ENCODE peak calls at places on chromosomes 16 and 17, in four cellular contexts. M is fibroblast of pulmonary artery, I is body of pancreas, T is stomach. W is an unnamed sample.
A peak's percentile ranks its signal among the peaks of the same experiment; 100 is the strongest.

GRCh38 chr17:36008998-36009665 is 7.8 kb upstream of the CCL15 start:
- DNase-seq in M (peak; percentile 33), I (no peak), T (no peak), W (no peak)

GRCh38 chr16:84827131-84827574 is 7.4 kb downstream of the CRISPLD2 start:
- DNase-seq in M (peak; percentile 53), I (no peak), T (no peak), W (peak; percentile 65)

GRCh38 chr17:924711-925480 is 54.7 kb downstream of the NXN start:
- DNase-seq in M (no peak), I (no peak), T (peak; percentile 52), W (no peak)

GRCh38 chr16:28549301-28549899 is 4.3 kb upstream of the SGF29 start:
- DNase-seq in M (peak; percentile 68), I (no peak), T (no peak), W (peak; percentile 47)

GRCh38 chr16:87060026-87060986 is 256.9 kb downstream of the C16orf95 start:
- DNase-seq in M (peak; percentile 71), I (no peak), T (no peak), W (peak; percentile 50)

GRCh38 chr17:44918006-44918405 is 2.7 kb upstream of the GFAP start:
- DNase-seq in M (no peak), I (no peak), T (no peak), W (no peak)

GRCh38 chr17:14448816-14449215 is 147.9 kb downstream of the HS3ST3B1 start:
- DNase-seq in M (no peak), I (no peak), T (no peak), W (no peak)

GRCh38 chr16:74896389-74897370 is 88.2 kb downstream of the WDR59 start:
- DNase-seq in M (peak; percentile 42), I (no peak), T (no peak), W (peak; percentile 58)

GRCh38 chr17:8791910-8792270 is 7.3 kb downstream of the MFSD6L start:
- DNase-seq in M (peak; percentile 52), I (no peak), T (no peak), W (peak; percentile 60)

GRCh38 chr17:8649157-8650118 is 18.9 kb upstream of the MYH10 start:
- DNase-seq in M (peak; percentile 97), I (no peak), T (no peak), W (peak; percentile 99)

GRCh38 chr16:24035127-24035842 is 199.5 kb downstream of the PRKCB start:
- DNase-seq in M (no peak), I (no peak), T (no peak), W (no peak)

GRCh38 chr16:58518083-58518979 is 3.0 kb downstream of the SETD6 start:
- DNase-seq in M (no peak), I (no peak), T (no peak), W (no peak)

GRCh38 chr16:58515871-58516767 is 802 bp downstream of the SETD6 start:
- DNase-seq in M (no peak), I (peak; percentile 76), T (peak; percentile 70), W (no peak)

GRCh38 chr16:58513874-58514273 is 1.4 kb upstream of the SETD6 start:
- DNase-seq in M (no peak), I (no peak), T (no peak), W (no peak)

GRCh38 chr16:58516768-58517107 is 1.4 kb downstream of the SETD6 start:
- DNase-seq in M (no peak), I (no peak), T (no peak), W (no peak)

DNA sequence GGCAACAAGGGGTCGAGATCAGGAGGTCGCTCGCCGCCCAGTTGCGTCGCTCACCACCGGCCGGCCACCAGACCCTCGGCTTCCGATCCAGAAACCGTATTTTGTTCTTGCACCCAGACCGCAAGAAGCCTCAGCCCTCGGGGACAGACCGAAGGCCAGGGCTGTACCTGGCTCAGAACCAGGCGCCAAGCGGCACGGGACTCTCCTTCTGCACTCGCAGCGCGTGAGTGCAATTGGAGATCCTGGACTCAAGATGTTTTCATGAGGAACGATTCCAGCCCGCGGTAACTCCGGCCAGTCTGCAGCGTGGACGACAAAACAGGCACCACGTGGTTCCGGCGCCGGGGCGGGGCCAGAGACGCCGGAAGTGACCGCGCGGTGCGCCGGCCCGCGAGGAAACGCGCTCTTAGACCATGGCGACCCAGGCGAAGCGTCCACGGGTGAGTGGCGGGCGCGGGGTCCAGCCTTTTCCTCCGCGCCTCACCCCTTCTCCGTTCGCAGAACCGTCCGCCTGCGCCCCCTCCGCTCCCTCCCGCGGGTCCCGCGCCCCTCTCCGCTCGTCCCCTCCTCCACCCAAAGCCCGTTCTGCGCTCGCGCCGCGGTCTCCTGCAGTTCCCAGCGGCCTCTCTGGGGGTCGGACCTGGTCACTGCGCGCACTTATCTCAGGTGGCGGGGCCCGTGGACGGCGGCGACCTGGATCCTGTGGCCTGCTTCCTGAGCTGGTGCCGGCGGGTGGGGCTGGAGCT is at the start of gene SETD6:
- DNase-seq in M (peak; percentile 88), I (peak; percentile 90), T (peak; percentile 89), W (peak; percentile 86)
- TF ChIP-seq CTCF in M (no peak), I (peak; percentile 30), T (peak; percentile 20), W (no peak)

GRCh38 chr17:46072998-46073397 is 73.9 kb downstream of the STH start:
- DNase-seq in M (peak; percentile 65), I (no peak), T (no peak), W (peak; percentile 92)

GRCh38 chr17:46074540-46074939 is 75.5 kb downstream of the STH start:
- DNase-seq in M (no peak), I (no peak), T (no peak), W (no peak)

DNA sequence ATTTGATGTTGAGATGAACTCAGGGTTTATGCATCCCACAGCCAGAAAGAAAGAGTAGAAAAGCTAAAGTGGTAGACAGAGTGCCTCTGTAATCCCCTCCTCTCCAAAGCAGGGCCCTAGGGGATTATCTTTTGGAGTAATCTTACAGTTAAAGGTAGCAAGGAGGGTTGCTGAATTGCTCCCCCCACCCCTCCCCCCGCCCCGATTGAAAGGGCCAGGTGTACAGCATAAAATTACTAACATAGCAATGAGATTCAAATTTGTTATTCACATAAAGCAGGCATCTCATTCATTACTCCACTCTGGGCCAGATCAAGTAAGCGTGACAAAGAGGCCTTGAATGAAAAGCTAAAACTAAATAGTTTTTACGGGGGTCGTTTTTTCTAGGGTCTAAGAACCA is 72.7 kb downstream of the STH start:
- DNase-seq in M (no peak), I (no peak), T (no peak), W (no peak)
- H3K4me3 ChIP-seq in M (no peak overlapping the region), I (no peak overlapping the region), T (no peak overlapping the region), W (no peak overlapping the region)

GRCh38 chr16:67444259-67445125 is 13.6 kb downstream of the HSD11B2 start:
- DNase-seq in M (no peak), I (no peak), T (no peak), W (no peak)

GRCh38 chr16:67441907-67442306 is 11.0 kb downstream of the HSD11B2 start:
- DNase-seq in M (no peak), I (no peak), T (peak; percentile 52), W (no peak)

GRCh38 chr16:67442581-67443255 is 11.8 kb downstream of the HSD11B2 start:
- DNase-seq in M (no peak), I (no peak), T (no peak), W (no peak)

GRCh38 chr16:67445126-67445426 is 14.2 kb downstream of the HSD11B2 start:
- DNase-seq in M (no peak), I (no peak), T (no peak), W (no peak)

DNA sequence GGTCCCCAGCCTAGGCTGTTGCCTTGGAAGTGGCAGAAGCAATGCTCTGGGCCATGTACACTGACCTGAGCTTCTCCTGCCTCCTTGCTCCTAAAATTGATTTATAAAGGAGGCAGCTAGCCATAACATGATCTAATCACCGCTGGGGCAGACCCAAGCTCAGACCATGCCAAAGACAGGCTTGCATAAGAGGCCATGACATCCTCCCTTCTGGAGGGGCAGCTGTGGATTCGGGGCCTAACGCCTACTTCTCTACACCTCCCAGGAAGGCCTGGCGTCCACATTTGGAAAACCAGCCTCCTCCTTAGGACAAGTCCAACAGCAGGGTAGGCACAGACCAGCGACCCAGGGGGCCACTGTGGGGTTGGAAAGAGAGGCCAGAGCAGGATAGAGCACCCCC is 12.4 kb downstream of the HSD11B2 start:
- DNase-seq in M (no peak), I (no peak), T (no peak), W (peak; percentile 81)
- TF ChIP-seq CTCF in M (no peak), I (no peak), T (no peak), W (no peak)

GRCh38 chr17:47831934-47832327 is 461 bp downstream of the LRRC46 start:
- DNase-seq in M (no peak), I (no peak), T (no peak), W (no peak)

GRCh38 chr17:47830991-47831933 is at the start of the genes LRRC46 and MRPL10:
- DNase-seq in M (peak; percentile 95), I (peak; percentile 93), T (peak; percentile 95), W (peak; percentile 89)

GRCh38 chr17:47834756-47835155 is 3.3 kb downstream of the LRRC46 start:
- DNase-seq in M (no peak), I (no peak), T (no peak), W (no peak)

GRCh38 chr17:47830396-47830907 is 889 bp downstream of the MRPL10 start:
- DNase-seq in M (no peak), I (no peak), T (no peak), W (no peak)

GRCh38 chr17:47829870-47830269 is 1.5 kb downstream of the MRPL10 start:
- DNase-seq in M (no peak), I (no peak), T (no peak), W (no peak)
- H3K4me3 ChIP-seq in M (no peak overlapping the region), I (no peak overlapping the region), T (no peak overlapping the region), W (no peak overlapping the region)

DNA sequence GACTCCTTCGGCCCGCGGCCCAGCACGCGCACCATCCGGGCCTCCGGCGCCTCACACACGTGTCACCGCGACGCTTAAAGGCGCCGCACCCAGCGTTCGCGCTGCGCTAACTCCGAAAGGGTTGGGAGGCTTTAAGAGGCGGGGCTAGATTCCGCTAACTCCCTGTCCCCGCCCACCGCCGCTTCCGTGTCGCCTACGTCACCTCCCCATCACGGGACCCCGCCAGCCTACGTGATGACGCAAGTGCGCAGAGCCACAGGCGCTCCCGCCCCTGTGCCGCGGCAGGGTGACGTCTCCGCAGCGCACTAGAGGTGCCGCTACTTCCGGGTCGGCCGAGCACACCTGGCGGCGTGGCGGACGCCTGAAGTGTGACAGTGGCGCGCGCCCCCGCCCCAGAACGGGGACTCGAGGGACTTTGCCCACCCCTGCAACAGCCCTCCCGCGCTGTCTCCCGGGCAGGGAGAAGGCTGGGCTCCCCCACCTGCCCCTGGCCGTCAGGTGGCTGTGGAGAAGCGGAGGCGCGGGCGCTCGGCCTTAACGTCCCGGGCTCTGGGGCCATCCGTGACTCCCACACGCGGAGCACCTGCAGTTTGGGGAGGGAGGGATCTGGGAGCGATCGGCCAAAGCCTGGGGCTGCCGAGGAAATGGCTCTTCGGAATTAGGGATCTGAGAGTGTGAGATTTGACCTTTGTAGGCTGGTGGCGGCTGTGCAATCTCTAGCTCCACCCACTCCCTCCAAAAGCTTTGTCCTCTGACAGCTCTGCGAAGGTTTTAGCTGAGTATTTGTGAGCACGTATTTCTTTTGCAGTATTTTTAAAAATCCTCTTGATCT is at the start of gene USP36:
- DNase-seq in M (peak; percentile 100), I (peak; percentile 100), T (peak; percentile 100), W (peak; percentile 98)
- TF ChIP-seq CTCF in M (no peak), I (peak; percentile 70), T (no peak), W (no peak)

GRCh38 chr17:43468746-43469544 is 14.8 kb upstream of the DHX8 start:
- DNase-seq in M (peak; percentile 48), I (no peak), T (no peak), W (peak; percentile 96)

GRCh38 chr17:43465049-43465448 is 18.7 kb upstream of the DHX8 start:
- DNase-seq in M (no peak), I (no peak), T (no peak), W (no peak)

GRCh38 chr17:43464046-43464445 is 19.7 kb upstream of the DHX8 start:
- DNase-seq in M (no peak), I (no peak), T (no peak), W (no peak)

GRCh38 chr17:43471801-43472200 is 12.0 kb upstream of the DHX8 start:
- DNase-seq in M (no peak), I (no peak), T (no peak), W (no peak)

GRCh38 chr17:43467981-43468541 is 15.7 kb upstream of the DHX8 start:
- DNase-seq in M (peak; percentile 50), I (no peak), T (no peak), W (peak; percentile 98)
- H3K4me3 ChIP-seq in M (no peak overlapping the region), I (no peak overlapping the region), T (no peak overlapping the region), W (no peak overlapping the region)

W was measured in AG10803.